ENCODE peak calls at places on chromosomes 12 and 14, in five cellular contexts. U, S, A, M and B are unnamed samples.

GRCh38 chr12:107461222-107461980 is 224.2 kb upstream of the PWP1 start:
- DNase-seq in U (no peak), A (no peak), M (no peak), S (no peak), B (no peak)

GRCh38 chr12:111124183-111124582 is 203.8 kb upstream of the MYL2 start:
- DNase-seq in A (no peak), M (no peak), S (no peak), U (no peak), B (no peak)

GRCh38 chr12:107318804-107319535 is 225.6 kb upstream of the CRY1 start:
- DNase-seq in M (no peak), U (peak; percentile 41), A (no peak), S (peak; percentile 60), B (no peak)

GRCh38 chr12:111034911-111035577 is 114.7 kb upstream of the MYL2 start:
- DNase-seq in S (no peak), A (no peak), M (no peak), U (no peak), B (no peak)

GRCh38 chr12:118680361-118680963 is 300.9 kb upstream of the SRRM4 start:
- DNase-seq in S (no peak), A (peak; percentile 37), U (no peak), M (no peak), B (no peak)

GRCh38 chr12:96061323-96061722 is 25.9 kb upstream of the LTA4H start:
- DNase-seq in M (no peak), U (no peak), S (no peak), A (no peak), B (no peak)

GRCh38 chr14:44912041-44912869 is 49.5 kb downstream of the KLHL28 start:
- DNase-seq in A (peak; percentile 16), U (no peak), S (peak; percentile 64), M (no peak), B (no peak)

GRCh38 chr12:54141534-54142475 is 47.0 kb downstream of the SMUG1 start:
- DNase-seq in S (no peak), A (no peak), M (no peak), U (no peak), B (no peak)

GRCh38 chr12:23014749-23015148 is 389.8 kb downstream of the ETNK1 start:
- DNase-seq in A (no peak), M (no peak), S (no peak), U (no peak), B (no peak)

GRCh38 chr12:122227341-122227740 is 1.5 kb upstream of the DIABLO start:
- DNase-seq in S (peak; percentile 61), A (no peak), U (peak; percentile 30), M (no peak), B (peak; percentile 33)

GRCh38 chr12:48995061-48995879 is 3.9 kb downstream of the DDN start:
- DNase-seq in M (peak; percentile 86), S (peak; percentile 87), A (peak; percentile 82), U (no peak), B (peak; percentile 29)

GRCh38 chr12:99444859-99445316 is 202.7 kb upstream of the GARIN6 start:
- DNase-seq in U (no peak), S (no peak), A (no peak), M (no peak), B (no peak)

GRCh38 chr12:57712671-57713070 is 18.7 kb downstream of the OS9 start:
- DNase-seq in A (no peak), U (no peak), M (no peak), S (no peak), B (no peak)

GRCh38 chr12:96457191-96457930 is 32.0 kb upstream of the CFAP54 start:
- DNase-seq in M (no peak), U (no peak), A (no peak), S (no peak), B (no peak)

GRCh38 chr12:96220902-96221301 is 26.7 kb downstream of the ELK3 start:
- DNase-seq in M (no peak), A (peak; percentile 86), S (peak; percentile 77), U (no peak), B (no peak)

GRCh38 chr14:36478782-36479181 is 41.2 kb downstream of the NKX2-1 start:
- DNase-seq in M (no peak), S (no peak), A (no peak), U (no peak), B (no peak)

GRCh38 chr14:85178869-85179268 is 351.1 kb upstream of the FLRT2 start:
- DNase-seq in M (no peak), U (no peak), S (no peak), A (no peak), B (no peak)

GRCh38 chr12:107884769-107885694 is 110.5 kb downstream of the ASCL4 start:
- DNase-seq in A (no peak), M (peak; percentile 67), S (no peak), U (peak; percentile 54), B (no peak)

GRCh38 chr14:74804219-74804825 is 41.2 kb downstream of the YLPM1 start:
- DNase-seq in S (no peak), U (peak; percentile 61), A (no peak), M (no peak), B (no peak)

GRCh38 chr12:92065018-92065499 is 80.6 kb downstream of the BTG1 start:
- DNase-seq in U (peak; percentile 46), A (no peak), S (no peak), M (peak; percentile 52), B (peak; percentile 48)

GRCh38 chr12:34400423-34400881 is 378.2 kb downstream of the ALG10 start:
- DNase-seq in M (peak; percentile 15), U (no peak), A (peak; percentile 10), S (peak; percentile 28), B (no peak)

GRCh38 chr14:51603495-51603894 is 48.2 kb upstream of the FRMD6 start:
- DNase-seq in S (no peak), A (no peak), U (no peak), M (no peak), B (no peak)

GRCh38 chr12:28253175-28253641 is 63.0 kb downstream of the CCDC91 start:
- DNase-seq in A (no peak), U (peak; percentile 81), M (no peak), S (no peak), B (peak; percentile 0)

GRCh38 chr12:93567174-93567573 is 5.3 kb upstream of the SOCS2 start:
- DNase-seq in A (no peak), S (no peak), U (no peak), M (no peak), B (no peak)

GRCh38 chr12:47558625-47559345 is 147.0 kb downstream of the RPAP3 start:
- DNase-seq in A (no peak), M (no peak), U (no peak), S (no peak), B (no peak)

GRCh38 chr12:89994901-89995300 is 286.3 kb upstream of the ATP2B1 start:
- DNase-seq in M (no peak), S (no peak), A (no peak), U (no peak), B (no peak)

GRCh38 chr12:100706029-100706428 is 88.5 kb upstream of the ANO4 start:
- DNase-seq in M (no peak), S (no peak), U (no peak), A (no peak), B (no peak)

GRCh38 chr12:70555081-70555480 is 82.1 kb downstream of the PTPRB start:
- DNase-seq in A (no peak), M (no peak), U (no peak), S (no peak), B (no peak)

GRCh38 chr12:15893260-15893659 is 11.1 kb downstream of the STRAP start:
- DNase-seq in U (no peak), A (no peak), S (no peak), M (no peak), B (no peak)

GRCh38 chr12:111270773-111271172 is 98.1 kb downstream of the PHETA1 start:
- DNase-seq in A (no peak), S (no peak), U (no peak), M (no peak), B (no peak)

GRCh38 chr14:84750763-84751554 is 779.0 kb upstream of the FLRT2 start:
- DNase-seq in M (no peak), U (no peak), A (no peak), S (no peak), B (no peak)

GRCh38 chr14:72525087-72525909 is 368.6 kb downstream of the DPF3 start:
- DNase-seq in U (no peak), A (no peak), S (no peak), M (no peak), B (no peak)

GRCh38 chr14:92649934-92650545 is 98.4 kb downstream of the LGMN start:
- DNase-seq in A (peak; percentile 56), M (peak; percentile 57), S (no peak), U (peak; percentile 37), B (no peak)

GRCh38 chr14:33165144-33165925 is 226.7 kb downstream of the NPAS3 start:
- DNase-seq in S (no peak), M (no peak), A (no peak), U (no peak), B (no peak)

GRCh38 chr12:81617915-81618314 is 141.2 kb downstream of the PPFIA2 start:
- DNase-seq in U (no peak), M (no peak), S (no peak), A (no peak), B (no peak)

GRCh38 chr12:2172040-2172439 is 119.3 kb downstream of the CACNA1C start:
- DNase-seq in S (no peak), M (no peak), U (no peak), A (no peak), B (no peak)
- H3K4me1 ChIP-seq in S (peaks cover 71% of the 10 kb centered on the region), M (no peaks in the 10 kb centered on the region), U (no peaks in the 10 kb centered on the region), A (peaks cover 96% of the 10 kb centered on the region), B (no peaks in the 10 kb centered on the region)

GRCh38 chr12:113152835-113153814 is 3.6 kb downstream of the CFAP73 start:
- DNase-seq in M (peak; percentile 75), S (peak; percentile 81), U (peak; percentile 81), A (peak; percentile 68), B (peak; percentile 47)
- H3K4me1 ChIP-seq in M (peaks cover 41% of the 10 kb centered on the region), S (peaks cover 11% of the 10 kb centered on the region), U (peaks cover 24% of the 10 kb centered on the region), A (peaks cover 28% of the 10 kb centered on the region), B (peaks cover 18% of the 10 kb centered on the region)

GRCh38 chr14:103718572-103718971 is 3.0 kb downstream of the ZFYVE21 start:
- DNase-seq in M (no peak), U (no peak), A (no peak), S (no peak), B (no peak)
- H3K4me1 ChIP-seq in M (peaks cover 53% of the 10 kb centered on the region), U (peaks cover 18% of the 10 kb centered on the region), A (peaks cover 73% of the 10 kb centered on the region), S (peaks cover 52% of the 10 kb centered on the region), B (peaks cover 9% of the 10 kb centered on the region)

GRCh38 chr12:120847392-120848157 is 56.6 kb downstream of the SPPL3 start:
- DNase-seq in A (no peak), M (no peak), U (no peak), S (no peak), B (no peak)

GRCh38 chr12:120845696-120846095 is 58.5 kb downstream of the SPPL3 start:
- DNase-seq in M (no peak), S (no peak), A (no peak), U (no peak), B (no peak)

GRCh38 chr12:120844768-120845449 is 59.2 kb downstream of the SPPL3 start:
- DNase-seq in A (no peak), U (no peak), M (no peak), S (no peak), B (no peak)

GRCh38 chr12:120844297-120844696 is 59.9 kb downstream of the SPPL3 start:
- DNase-seq in A (no peak), S (no peak), M (no peak), U (no peak), B (no peak)

DNA sequence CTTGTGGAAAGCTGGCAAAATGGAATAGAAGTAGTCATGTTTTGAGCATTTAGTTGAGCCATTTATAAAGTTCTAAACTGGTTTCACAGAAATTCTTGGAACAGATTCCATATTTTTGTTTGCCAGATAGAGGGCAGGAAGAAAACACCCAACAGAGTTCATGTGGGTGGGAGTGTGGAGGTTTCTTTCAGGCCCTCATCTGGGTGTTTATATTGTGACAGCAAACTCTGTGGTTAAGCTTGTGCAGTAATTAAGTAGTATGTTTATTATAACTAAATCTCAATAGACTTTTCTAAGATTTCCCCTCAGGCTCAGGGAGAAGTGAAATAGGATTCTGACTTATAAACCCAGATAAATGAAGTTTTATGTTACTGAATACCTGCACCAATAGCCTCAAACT is 57.4 kb downstream of the SPPL3 start:
- DNase-seq in A (no peak), S (no peak), U (no peak), M (no peak), B (no peak)
- H3K4me1 ChIP-seq in A (peaks cover 95% of the 10 kb centered on the region), S (peaks cover 85% of the 10 kb centered on the region), U (peaks cover 9% of the 10 kb centered on the region), M (peaks cover 33% of the 10 kb centered on the region), B (no peaks in the 10 kb centered on the region)